ENCODE peak calls at places on chromosomes 7 and 10, in seven cellular contexts. Z, Q, S, Y, L, C and H are unnamed samples. For H3K4me1, the result is how much of the 10 kb centered on the place peaks cover.

GRCh38 chr10:50614444-50615137 is 9.2 kb downstream of the SGMS1 start:
- DNase-seq in Z (no peak), Q (no peak), S (peak), Y (no peak), L (no peak), C (no peak), H (no peak)

GRCh38 chr10:42645103-42645502 is 6.7 kb upstream of the ZNF33B start:
- DNase-seq in Z (no peak), Q (no peak), S (no peak), Y (no peak), L (no peak), C (no peak), H (no peak)

GRCh38 chr10:4533626-4534025 is 292.4 kb upstream of the AKR1E2 start:
- DNase-seq in Z (no peak), Q (peak), S (no peak), Y (no peak), L (no peak), C (no peak), H (peak)

GRCh38 chr7:130207642-130208041 is at the start of gene SSMEM1:
- DNase-seq in Z (no peak), Q (peak), S (no peak), Y (peak), L (no peak), C (no peak), H (peak)

GRCh38 chr10:117107280-117107679 is 30.8 kb downstream of the VAX1 start:
- DNase-seq in Z (no peak), Q (no peak), S (no peak), Y (no peak), L (no peak), C (no peak), H (no peak)

GRCh38 chr7:17638727-17639126 is 301.6 kb downstream of the SNX13 start:
- DNase-seq in Z (no peak), Q (peak), S (no peak), Y (peak), L (no peak), C (no peak), H (no peak)

GRCh38 chr10:34609287-34609940 is 205.7 kb downstream of the PARD3 start:
- DNase-seq in Z (no peak), Q (no peak), S (peak), Y (no peak), L (no peak), C (no peak), H (no peak)

GRCh38 chr7:1668486-1668931 is 1.6 kb upstream of the ELFN1 start:
- DNase-seq in Z (no peak), Q (no peak), S (peak), Y (peak), L (peak), C (peak), H (no peak)

GRCh38 chr10:22669163-22669711 is 45.1 kb downstream of the PIP4K2A start:
- DNase-seq in Z (no peak), Q (no peak), S (no peak), Y (no peak), L (no peak), C (no peak), H (no peak)

GRCh38 chr10:18681366-18681765 is 22.1 kb downstream of the ARL5B start:
- DNase-seq in Z (no peak), Q (no peak), S (no peak), Y (peak), L (no peak), C (no peak), H (peak)

GRCh38 chr7:159119851-159120539 is 24.7 kb downstream of the VIPR2 start:
- DNase-seq in Z (no peak), Q (no peak), S (no peak), Y (no peak), L (no peak), C (no peak), H (no peak)

GRCh38 chr10:77410523-77410922 is 227.1 kb downstream of the KCNMA1 start:
- DNase-seq in Z (no peak), Q (no peak), S (no peak), Y (no peak), L (no peak), C (no peak), H (no peak)

GRCh38 chr7:27680610-27681009 is 17.9 kb upstream of the HIBADH start:
- DNase-seq in Z (no peak), Q (no peak), S (no peak), Y (no peak), L (no peak), C (no peak), H (no peak)

GRCh38 chr10:98097611-98098010 is 36.8 kb upstream of the R3HCC1L start:
- DNase-seq in Z (no peak), Q (no peak), S (no peak), Y (no peak), L (no peak), C (no peak), H (no peak)

GRCh38 chr10:12835709-12836108 is 165.8 kb downstream of the CCDC3 start:
- DNase-seq in Z (no peak), Q (peak), S (no peak), Y (peak), L (no peak), C (no peak), H (no peak)

GRCh38 chr7:2837476-2837875 is 6.6 kb downstream of the GNA12 start:
- DNase-seq in Z (no peak), Q (no peak), S (peak), Y (no peak), L (no peak), C (no peak), H (no peak)

GRCh38 chr7:36999851-37000480 is 275.7 kb upstream of the AOAH start:
- DNase-seq in Z (no peak), Q (peak), S (no peak), Y (peak), L (no peak), C (no peak), H (peak)

GRCh38 chr10:91190388-91190870 is 30.0 kb upstream of the PCGF5 start:
- DNase-seq in Z (no peak), Q (no peak), S (no peak), Y (peak), L (no peak), C (no peak), H (peak)

GRCh38 chr10:28503114-28503513 is 29.8 kb upstream of the WAC start:
- DNase-seq in Z (no peak), Q (peak), S (no peak), Y (peak), L (no peak), C (peak), H (peak)

GRCh38 chr10:67763499-67764011 is 67.6 kb upstream of the CTNNA3 start:
- DNase-seq in Z (no peak), Q (no peak), S (peak), Y (peak), L (peak), C (peak), H (peak)

GRCh38 chr10:108003576-108003975 is 839.1 kb upstream of the SORCS1 start:
- DNase-seq in Z (no peak), Q (no peak), S (no peak), Y (no peak), L (no peak), C (no peak), H (no peak)

GRCh38 chr10:43380610-43381222 is 9.3 kb downstream of the FXYD4 start:
- DNase-seq in Z (no peak), Q (no peak), S (no peak), Y (no peak), L (no peak), C (peak), H (peak)

GRCh38 chr10:33238643-33239042 is 95.8 kb downstream of the NRP1 start:
- DNase-seq in Z (no peak), Q (peak), S (no peak), Y (peak), L (no peak), C (no peak), H (peak)

DNA sequence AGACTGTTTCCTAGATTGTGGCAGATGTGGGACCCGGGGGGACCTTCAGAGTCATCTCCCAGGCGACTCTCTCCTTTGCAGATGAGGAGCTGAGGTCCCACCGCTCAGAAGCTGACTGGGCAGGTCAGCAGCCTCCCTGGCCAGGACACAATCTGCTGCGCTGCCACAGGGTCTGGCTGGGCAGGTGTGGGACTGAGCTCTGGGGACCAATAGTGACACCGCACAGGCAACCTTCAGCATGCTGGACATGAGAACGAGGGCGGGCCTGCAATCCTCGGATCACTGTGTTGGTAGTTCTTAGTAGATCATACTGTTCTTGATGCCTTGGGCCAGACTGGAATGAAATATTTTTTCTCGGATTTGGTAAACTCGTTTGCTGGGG is 20.5 kb upstream of the CRYGN start:
- DNase-seq in Z (no peak), Q (no peak), S (no peak), Y (no peak), L (no peak), C (no peak), H (peak)
- H3K27ac ChIP-seq in Z (no peak), Q (no peak), S (peak), Y (peak), L (peak), C (peak), H (peak)

GRCh38 chr7:151691449-151691848 is 171.8 kb upstream of the RHEB start:
- DNase-seq in Z (no peak), Q (no peak), S (no peak), Y (no peak), L (no peak), C (no peak), H (no peak)
- H3K4me1 ChIP-seq in Z (under half), Q (half or more), S (under half), Y (under half), L (under half), C (under half), H (under half)

DNA sequence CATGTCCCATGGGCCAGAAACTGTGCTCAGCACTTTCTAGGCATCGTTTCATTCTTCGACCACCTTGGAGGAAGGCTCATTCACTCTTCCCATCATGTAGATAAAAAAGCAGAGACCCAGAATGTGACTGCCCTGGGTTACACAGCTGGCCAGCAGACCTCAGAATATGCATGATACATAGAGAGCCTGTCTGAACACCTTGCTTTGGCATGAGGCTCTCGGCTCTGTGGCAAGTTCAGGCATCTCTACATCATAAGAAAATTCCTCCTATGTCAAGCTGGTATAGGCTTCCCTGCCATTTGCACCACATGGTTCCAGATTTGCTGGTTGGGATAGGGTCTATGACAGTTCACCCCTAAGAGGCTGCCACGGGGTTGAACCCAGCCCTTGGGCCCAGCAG is 134.1 kb downstream of the CDH23 start:
- DNase-seq in Z (no peak), Q (peak), S (no peak), Y (no peak), L (no peak), C (no peak), H (no peak)
- H3K4me2 ChIP-seq in Z (no peak), Q (peak), S (no peak), Y (no peak), L (no peak), C (no peak), H (no peak)

GRCh38 chr10:78643513-78643912 is 425.3 kb upstream of the ZMIZ1 start:
- DNase-seq in Z (no peak), Q (no peak), S (no peak), Y (no peak), L (no peak), C (no peak), H (no peak)

GRCh38 chr10:78641693-78642092 is 427.1 kb upstream of the ZMIZ1 start:
- DNase-seq in Z (no peak), Q (no peak), S (no peak), Y (no peak), L (no peak), C (no peak), H (no peak)

GRCh38 chr10:78639629-78640028 is 429.1 kb upstream of the ZMIZ1 start:
- DNase-seq in Z (no peak), Q (no peak), S (no peak), Y (no peak), L (no peak), C (no peak), H (no peak)

GRCh38 chr10:78642261-78642660 is 426.5 kb upstream of the ZMIZ1 start:
- DNase-seq in Z (no peak), Q (no peak), S (no peak), Y (no peak), L (no peak), C (no peak), H (no peak)

DNA sequence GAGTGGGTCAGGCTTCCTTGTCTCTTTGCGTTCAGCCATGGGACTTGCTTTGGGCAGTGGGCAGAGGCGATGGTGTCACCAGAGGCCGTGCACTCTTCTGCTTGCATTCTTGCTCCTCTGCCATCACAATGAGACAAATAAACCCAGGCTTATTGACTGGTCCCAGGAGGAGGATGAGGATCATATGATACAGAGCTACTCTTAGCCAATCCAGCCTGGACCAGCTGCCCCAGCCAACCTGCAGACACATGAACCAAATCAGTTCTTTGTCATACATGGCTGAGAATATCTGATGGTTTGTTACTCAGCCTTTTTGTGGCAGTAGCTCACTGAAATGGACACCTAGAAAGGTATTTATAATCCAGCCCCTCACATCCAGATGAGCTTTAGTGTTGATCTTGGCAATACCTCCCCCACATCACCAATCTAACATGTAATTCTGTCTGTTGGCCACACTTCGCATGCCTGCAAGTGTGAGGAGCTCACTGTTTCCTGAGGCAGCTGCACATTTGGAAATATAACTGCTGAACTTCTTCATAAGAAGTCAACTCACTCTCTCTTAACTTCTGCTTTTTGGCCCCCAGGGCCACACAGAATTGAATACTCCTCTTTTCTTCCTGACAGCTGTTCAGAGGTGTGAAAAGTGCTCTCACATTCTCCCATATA is 427.7 kb upstream of the ZMIZ1 start:
- DNase-seq in Z (no peak), Q (no peak), S (no peak), Y (peak), L (no peak), C (no peak), H (peak)
- H3K27ac ChIP-seq in Z (no peak), Q (no peak), S (no peak), Y (no peak), L (no peak), C (no peak), H (no peak)